ENCODE peak calls at places on chromosome 1, in five cellular contexts. W, H, B, J and Z are unnamed samples.

GRCh38 chr1:63864224-63864623 is 90.4 kb downstream of the ROR1 start:
- DNase-seq in B (no peak), J (no peak), W (no peak), H (no peak), Z (no peak)

GRCh38 chr1:245045087-245045881 is 109.5 kb upstream of the KIF26B start:
- DNase-seq in J (peak; percentile 47), H (peak; percentile 40), W (peak; percentile 6), B (no peak), Z (peak; percentile 63)

GRCh38 chr1:25022361-25023189 is 92.5 kb upstream of the RUNX3 start:
- DNase-seq in B (peak; percentile 34), W (no peak), J (peak; percentile 52), H (peak; percentile 78), Z (peak; percentile 42)

GRCh38 chr1:85605519-85606413 is 25.2 kb downstream of the CCN1 start:
- DNase-seq in B (no peak), W (no peak), J (no peak), H (peak; percentile 47), Z (no peak)

GRCh38 chr1:205071801-205072200 is 12.5 kb downstream of the TMEM81 start:
- DNase-seq in W (no peak), H (no peak), B (no peak), J (no peak), Z (no peak)

GRCh38 chr1:204199579-204199978 is 3.3 kb upstream of the KISS1 start:
- DNase-seq in J (no peak), W (no peak), H (no peak), B (no peak), Z (no peak)

GRCh38 chr1:41823453-41823852 is 95.3 kb downstream of the HIVEP3 start:
- DNase-seq in B (peak; percentile 10), W (peak; percentile 48), H (no peak), J (peak; percentile 93), Z (peak; percentile 17)

GRCh38 chr1:236522937-236523703 is 662 bp upstream of the LGALS8 start:
- DNase-seq in W (no peak), B (no peak), H (peak; percentile 60), J (peak; percentile 48), Z (peak; percentile 66)

GRCh38 chr1:160494620-160495019 is 28.4 kb downstream of the SLAMF6 start:
- DNase-seq in W (no peak), B (no peak), J (peak; percentile 53), H (peak; percentile 14), Z (no peak)

GRCh38 chr1:112866151-112866550 is 89.8 kb downstream of the SLC16A1 start:
- DNase-seq in W (no peak), J (no peak), B (no peak), H (peak; percentile 40), Z (no peak)

GRCh38 chr1:107899655-107900054 is 65.3 kb downstream of the VAV3 start:
- DNase-seq in J (no peak), W (no peak), H (no peak), B (no peak), Z (no peak)

GRCh38 chr1:94043738-94044289 is 77.1 kb downstream of the ABCA4 start:
- DNase-seq in B (no peak), H (no peak), J (no peak), W (no peak), Z (no peak)

GRCh38 chr1:44719318-44719717 is 11.7 kb downstream of the RNU5D-1 start:
- DNase-seq in H (no peak), B (no peak), J (no peak), W (no peak), Z (no peak)

GRCh38 chr1:219587401-219587800 is 25.5 kb downstream of the ZC3H11B start:
- DNase-seq in H (no peak), W (no peak), B (no peak), J (no peak), Z (no peak)

GRCh38 chr1:56291374-56291841 is 288.0 kb downstream of the PLPP3 start:
- DNase-seq in J (peak; percentile 56), B (no peak), W (no peak), H (no peak), Z (peak; percentile 38)

GRCh38 chr1:16900771-16901170 is 5.0 kb downstream of the RNU1-2 start:
- DNase-seq in H (no peak), W (no peak), B (no peak), J (no peak), Z (no peak)

GRCh38 chr1:230073371-230074035 is 6.5 kb downstream of the GALNT2 start:
- DNase-seq in H (no peak), W (no peak), B (no peak), J (no peak), Z (no peak)

GRCh38 chr1:27428316-27429028 is 36.0 kb downstream of the GPR3 start:
- DNase-seq in H (peak; percentile 28), W (peak; percentile 16), B (no peak), J (peak; percentile 51), Z (no peak)

GRCh38 chr1:99348375-99349132 is 84.3 kb downstream of the PLPPR4 start:
- DNase-seq in J (no peak), W (no peak), B (no peak), H (no peak), Z (no peak)

GRCh38 chr1:213829806-213830205 is 158.0 kb upstream of the PROX1 start:
- DNase-seq in B (no peak), W (no peak), J (no peak), H (no peak), Z (no peak)

GRCh38 chr1:169809370-169810095 is 14.8 kb upstream of the METTL18 start:
- DNase-seq in H (peak; percentile 66), B (peak; percentile 20), W (peak; percentile 15), J (peak; percentile 57), Z (peak; percentile 31)

GRCh38 chr1:89671775-89672488 is 39.0 kb downstream of the LRRC8C start:
- DNase-seq in B (no peak), W (no peak), H (no peak), J (no peak), Z (no peak)

GRCh38 chr1:161994153-161994814 is 29.4 kb downstream of the OLFML2B start:
- DNase-seq in J (no peak), W (no peak), B (no peak), H (no peak), Z (peak; percentile 64)

GRCh38 chr1:43878854-43879253 is 54.7 kb upstream of the ARTN start:
- DNase-seq in J (no peak), B (no peak), W (no peak), H (no peak), Z (no peak)

GRCh38 chr1:87094238-87094637 is 179.8 kb downstream of the HS2ST1 start:
- DNase-seq in J (no peak), H (no peak), B (no peak), W (no peak), Z (no peak)
- TF ChIP-seq CTCF in J (no peak), H (no peak), B (no peak), W (no peak), Z (no peak)

GRCh38 chr1:175222296-175222938 is 29.8 kb upstream of the KIAA0040 start:
- DNase-seq in H (no peak), B (no peak), W (no peak), J (no peak), Z (no peak)

GRCh38 chr1:175220853-175221547 is 28.4 kb upstream of the KIAA0040 start:
- DNase-seq in H (peak; percentile 11), B (no peak), J (peak; percentile 34), W (no peak), Z (no peak)

GRCh38 chr1:175219774-175220173 is 27.2 kb upstream of the KIAA0040 start:
- DNase-seq in W (no peak), H (no peak), J (no peak), B (no peak), Z (no peak)

GRCh38 chr1:175218786-175219447 is 26.3 kb upstream of the KIAA0040 start:
- DNase-seq in W (no peak), B (no peak), J (no peak), H (peak; percentile 62), Z (no peak)

DNA sequence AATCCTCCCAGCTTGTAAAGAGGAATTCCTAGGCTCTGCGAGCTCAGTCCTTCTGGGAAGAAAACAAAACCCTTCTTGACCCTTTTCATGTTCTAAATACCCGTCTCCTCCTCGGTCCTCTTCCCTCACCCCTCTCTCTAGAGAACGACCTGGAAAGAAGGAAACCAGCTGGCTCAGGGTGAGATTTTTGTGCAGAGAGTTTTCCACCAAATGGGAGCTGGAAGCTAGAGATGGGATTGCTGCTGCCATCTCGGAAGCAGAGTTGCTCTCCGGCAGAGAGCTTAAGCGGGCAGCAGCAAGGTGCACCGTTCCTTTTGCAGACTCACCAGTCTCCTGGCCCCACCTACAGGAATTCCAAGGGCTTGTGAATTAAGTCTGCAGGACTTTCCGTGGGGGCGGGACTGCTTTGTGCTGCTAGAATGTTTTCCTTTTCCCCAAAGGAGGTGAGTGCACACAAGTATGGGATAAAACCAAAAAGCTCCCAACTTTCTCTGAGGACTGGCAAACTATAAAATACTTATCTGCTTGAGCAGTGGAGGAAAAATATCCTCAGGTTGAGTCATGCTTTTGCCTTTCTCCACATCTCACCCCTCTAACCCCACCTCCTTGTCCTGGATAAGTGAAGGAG is 29.1 kb upstream of the KIAA0040 start:
- DNase-seq in W (peak; percentile 12), J (peak; percentile 85), B (no peak), H (peak; percentile 74), Z (peak; percentile 30)
- TF ChIP-seq CTCF in W (no peak), J (peak; percentile 64), B (no peak), H (peak; percentile 35), Z (no peak)

DNA sequence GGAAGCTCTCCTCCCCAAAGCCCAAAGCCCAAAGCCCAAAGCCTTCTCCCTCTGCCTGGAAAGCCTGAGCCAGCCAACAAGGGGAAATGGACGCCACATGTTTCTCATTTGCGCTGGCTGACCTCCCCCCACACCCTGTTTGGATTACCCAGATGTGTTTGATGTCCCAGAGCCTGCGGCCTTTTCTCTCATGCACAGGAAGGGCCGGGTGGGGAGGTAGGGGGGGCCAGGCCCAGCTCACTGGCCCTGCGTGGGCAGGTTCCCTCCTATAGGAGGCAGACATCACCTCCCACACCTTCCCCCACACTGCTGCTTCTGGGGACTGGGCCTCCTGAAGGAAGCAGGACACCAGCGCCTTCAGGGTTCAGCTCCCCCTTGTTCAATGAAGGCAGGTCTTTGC is 116.3 kb downstream of the NAV1 start:
- DNase-seq in B (no peak), J (peak; percentile 56), H (peak; percentile 71), W (peak; percentile 54), Z (no peak)
- TF ChIP-seq CTCF in B (no peak), J (peak; percentile 45), H (peak; percentile 40), W (no peak), Z (no peak)

GRCh38 chr1:115879977-115880376 is 39.1 kb upstream of the NHLH2 start:
- DNase-seq in H (no peak), J (peak; percentile 54), W (no peak), B (no peak), Z (no peak)
- TF ChIP-seq CTCF in H (no peak), J (peak; percentile 50), W (no peak), B (no peak), Z (no peak)

GRCh38 chr1:22930235-22930912 is 42.3 kb downstream of the LACTBL1 start:
- DNase-seq in J (peak; percentile 92), W (peak; percentile 85), H (peak; percentile 59), B (peak; percentile 87), Z (peak; percentile 45)
- TF ChIP-seq CTCF in J (peak; percentile 91), W (peak; percentile 82), H (peak; percentile 53), B (peak; percentile 84), Z (peak; percentile 64)